ENCODE peak calls at places on chromosomes 7 and 10, in six cellular contexts. S is neural crest cell, M is GM20000, E is MM.1S, L is astrocyte of the spinal cord, Z is heart left ventricle. R is an unnamed sample.

GRCh38 chr7:101494602-101495329 is 132.1 kb downstream of the COL26A1 start:
- DNase-seq in S (no peak), M (no peak), E (no peak), L (no peak), Z (no peak), R (no peak)

GRCh38 chr10:58723977-58724376 is 211.3 kb downstream of the BICC1 start:
- DNase-seq in S (no peak), M (no peak), E (no peak), L (no peak), Z (no peak), R (no peak)

GRCh38 chr10:131642966-131643365 is 257.8 kb upstream of the PPP2R2D start:
- DNase-seq in S (no peak), M (no peak), E (no peak), L (no peak), Z (no peak), R (no peak)

GRCh38 chr7:149297034-149297755 is 35.2 kb downstream of the ZNF783 start:
- DNase-seq in S (no peak), M (no peak), E (no peak), L (no peak), Z (no peak), R (no peak)

GRCh38 chr10:13162013-13162364 is 631 bp downstream of the MCM10 start:
- DNase-seq in S (peak; percentile 7), M (peak; percentile 35), E (peak; percentile 10), L (peak; percentile 3), Z (no peak), R (no peak)

GRCh38 chr10:121428848-121429247 is 169.4 kb downstream of the FGFR2 start:
- DNase-seq in S (no peak), M (no peak), E (peak; percentile 9), L (no peak), Z (no peak), R (no peak)

GRCh38 chr10:97020452-97021400 is 165.0 kb downstream of the SLIT1 start:
- DNase-seq in S (peak; percentile 25), M (no peak), E (no peak), L (peak; percentile 41), Z (peak; percentile 70), R (no peak)

GRCh38 chr10:113788604-113789083 is 37.2 kb downstream of the PLEKHS1 start:
- DNase-seq in S (no peak), M (peak; percentile 22), E (no peak), L (peak; percentile 95), Z (no peak), R (peak; percentile 30)

GRCh38 chr7:120780938-120781337 is 77.0 kb downstream of the TSPAN12 start:
- DNase-seq in S (no peak), M (no peak), E (no peak), L (no peak), Z (no peak), R (no peak)

GRCh38 chr7:4849390-4849789 is 12.4 kb downstream of the PAPOLB start:
- DNase-seq in S (peak; percentile 14), M (peak; percentile 55), E (peak; percentile 33), L (peak; percentile 19), Z (no peak), R (no peak)

GRCh38 chr10:116625845-116626244 is 5.1 kb downstream of the PNLIPRP2 start:
- DNase-seq in S (no peak), M (no peak), E (no peak), L (no peak), Z (no peak), R (no peak)

GRCh38 chr10:122018951-122019413 is 30.0 kb downstream of the TACC2 start:
- DNase-seq in S (no peak), M (no peak), E (peak; percentile 61), L (no peak), Z (no peak), R (no peak)

GRCh38 chr7:134685250-134685649 is 38.6 kb downstream of the BPGM start:
- DNase-seq in S (no peak), M (no peak), E (no peak), L (no peak), Z (no peak), R (no peak)

GRCh38 chr7:12431886-12432285 is 28.2 kb upstream of the VWDE start:
- DNase-seq in S (no peak), M (no peak), E (no peak), L (peak; percentile 54), Z (no peak), R (no peak)

GRCh38 chr7:109259151-109259550 is 689.5 kb downstream of the DNAJB9 start:
- DNase-seq in S (no peak), M (no peak), E (peak; percentile 95), L (no peak), Z (no peak), R (no peak)

GRCh38 chr7:42250411-42250810 is 13.4 kb upstream of the GLI3 start:
- DNase-seq in S (no peak), M (no peak), E (no peak), L (no peak), Z (no peak), R (no peak)

GRCh38 chr7:79722217-79722616 is 268.8 kb upstream of the MAGI2 start:
- DNase-seq in S (no peak), M (no peak), E (no peak), L (no peak), Z (no peak), R (no peak)

GRCh38 chr7:108613147-108613948 is 43.7 kb downstream of the DNAJB9 start:
- DNase-seq in S (no peak), M (peak; percentile 34), E (peak; percentile 75), L (peak; percentile 50), Z (no peak), R (peak; percentile 26)

GRCh38 chr10:33441561-33441960 is 107.1 kb upstream of the NRP1 start:
- DNase-seq in S (no peak), M (no peak), E (no peak), L (no peak), Z (no peak), R (no peak)

GRCh38 chr10:132729810-132730565 is 56.0 kb downstream of the NKX6-2 start:
- DNase-seq in S (no peak), M (no peak), E (no peak), L (no peak), Z (no peak), R (no peak)

GRCh38 chr10:118939216-118940007 is 90.1 kb upstream of the NANOS1 start:
- DNase-seq in S (no peak), M (no peak), E (peak; percentile 88), L (no peak), Z (no peak), R (no peak)

GRCh38 chr7:66047426-66047825 is 28.2 kb upstream of the ASL start:
- DNase-seq in S (no peak), M (no peak), E (no peak), L (peak; percentile 94), Z (no peak), R (no peak)

GRCh38 chr10:124696446-124697392 is 47.5 kb downstream of the FAM53B start:
- DNase-seq in S (no peak), M (peak; percentile 81), E (peak; percentile 83), L (no peak), Z (no peak), R (peak; percentile 83)

GRCh38 chr7:122803323-122803722 is 82.9 kb downstream of the CADPS2 start:
- DNase-seq in S (peak; percentile 1), M (peak; percentile 3), E (peak; percentile 58), L (peak; percentile 15), Z (no peak), R (no peak)
- TF ChIP-seq CTCF in S (peak; percentile 58), M (no peak), E (peak; percentile 72), L (peak; percentile 39), Z (peak; percentile 45), R (no peak)

GRCh38 chr10:127148933-127149220 is 47.5 kb downstream of the INSYN2A start:
- DNase-seq in S (no peak), M (no peak), E (no peak), L (peak; percentile 80), Z (no peak), R (no peak)

GRCh38 chr10:127148066-127148932 is 48.1 kb downstream of the INSYN2A start:
- DNase-seq in S (no peak), M (no peak), E (no peak), L (peak; percentile 92), Z (no peak), R (no peak)

GRCh38 chr10:127150136-127150535 is 46.3 kb downstream of the INSYN2A start:
- DNase-seq in S (no peak), M (no peak), E (no peak), L (peak; percentile 70), Z (no peak), R (no peak)

GRCh38 chr10:127151541-127151940 is 44.9 kb downstream of the INSYN2A start:
- DNase-seq in S (no peak), M (no peak), E (no peak), L (peak; percentile 51), Z (no peak), R (no peak)

GRCh38 chr10:127149613-127150081 is 46.7 kb downstream of the INSYN2A start:
- DNase-seq in S (no peak), M (no peak), E (no peak), L (peak; percentile 68), Z (no peak), R (no peak)
- TF ChIP-seq CTCF in S (no peak), M (no peak), E (no peak), L (no peak), Z (no peak), R (no peak)

DNA sequence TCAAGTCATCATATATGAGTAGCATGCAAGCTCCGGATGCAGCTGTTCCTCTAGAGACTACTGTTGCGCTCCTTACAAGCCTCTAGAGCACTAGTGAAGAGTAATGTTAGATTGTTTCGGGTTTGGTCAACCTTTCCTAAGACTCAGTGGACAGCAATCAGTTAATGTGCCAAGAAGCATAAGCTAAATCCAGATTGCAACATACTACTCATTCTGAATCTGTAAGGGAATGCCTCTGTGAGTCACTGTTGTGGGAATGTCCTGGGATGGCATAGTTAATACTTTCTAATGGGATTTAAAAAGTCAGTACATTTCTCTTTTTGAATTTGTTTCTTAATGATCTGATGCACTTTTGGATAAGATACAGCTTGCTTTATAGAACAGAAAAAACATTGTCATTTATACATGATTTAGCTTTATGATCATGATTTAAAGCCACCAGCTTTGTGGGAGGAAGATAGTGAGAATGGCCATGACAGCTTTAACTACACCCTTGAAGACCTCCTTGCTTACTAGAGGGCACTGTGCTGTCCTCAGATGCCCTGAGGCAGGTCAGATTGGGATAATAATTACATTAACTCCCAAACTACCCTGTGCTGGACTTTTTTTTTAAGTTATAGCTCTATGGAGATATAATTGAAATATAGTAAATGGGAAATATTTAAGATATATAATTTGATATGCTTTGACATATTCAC is 138.4 kb downstream of the SDK1 start:
- DNase-seq in S (no peak), M (no peak), E (no peak), L (peak; percentile 94), Z (no peak), R (no peak)
- TF ChIP-seq CTCF in S (no peak), M (no peak), E (no peak), L (no peak), Z (no peak), R (no peak)

GRCh38 chr7:27774717-27775328 is 34.9 kb downstream of the TAX1BP1 start:
- DNase-seq in S (no peak), M (no peak), E (no peak), L (peak; percentile 44), Z (no peak), R (no peak)
- TF ChIP-seq CTCF in S (peak; percentile 77), M (no peak), E (peak; percentile 18), L (peak; percentile 71), Z (peak; percentile 27), R (peak; percentile 69)

R was measured in GM10248.